ENCODE peak calls at places on chromosome 19, in nine cellular contexts. D is A549, F is ascending aorta, Y is body of pancreas, X is spleen, U is fibroblast of lung, R is mammary epithelial cell, B is tibial artery, L is heart right ventricle. M is an unnamed sample.

GRCh38 chr19:1068111-1069001 is 1.4 kb downstream of the ARHGAP45 start:
- DNase-seq in D (no peak), F (no peak), Y (peak; percentile 53), X (peak; percentile 97), U (no peak), R (no peak), B (peak; percentile 47), L (peak; percentile 61), M (no peak)

GRCh38 chr19:1000095-1000494 is at the start of gene GRIN3B:
- DNase-seq in D (peak; percentile 81), F (no peak), Y (peak; percentile 57), X (peak; percentile 91), U (no peak), R (peak; percentile 69), B (no peak), L (peak; percentile 50), M (no peak)

GRCh38 chr19:39257227-39257626 is 8.6 kb upstream of the IFNL4 start:
- DNase-seq in D (no peak), F (no peak), Y (no peak), X (peak; percentile 6), U (no peak), R (no peak), B (no peak), L (no peak), M (no peak)

GRCh38 chr19:13417054-13417453 is 89.2 kb downstream of the CACNA1A start:
- DNase-seq in D (no peak), F (no peak), Y (no peak), X (no peak), U (no peak), R (no peak), B (no peak), L (peak; percentile 34), M (no peak)

GRCh38 chr19:35260694-35261304 is 8.0 kb upstream of the USF2 start:
- DNase-seq in D (no peak), F (no peak), Y (no peak), X (peak; percentile 55), U (no peak), R (no peak), B (no peak), L (no peak), M (no peak)

GRCh38 chr19:39308531-39309304 is 11.9 kb downstream of the LRFN1 start:
- DNase-seq in D (peak; percentile 71), F (no peak), Y (no peak), X (peak; percentile 16), U (no peak), R (no peak), B (peak; percentile 0), L (no peak), M (no peak)

GRCh38 chr19:9819590-9819898 is 665 bp upstream of the FBXL12 start:
- DNase-seq in D (no peak), F (no peak), Y (no peak), X (no peak), U (no peak), R (no peak), B (no peak), L (no peak), M (no peak)

GRCh38 chr19:19751846-19752245 is 18.9 kb upstream of the ZNF14 start:
- DNase-seq in D (no peak), F (no peak), Y (no peak), X (no peak), U (no peak), R (no peak), B (no peak), L (no peak), M (no peak)

GRCh38 chr19:12669272-12670158 is 2.9 kb downstream of the WDR83 start:
- DNase-seq in D (peak; percentile 89), F (peak; percentile 40), Y (peak; percentile 82), X (peak; percentile 93), U (peak; percentile 85), R (peak; percentile 79), B (peak; percentile 77), L (peak; percentile 76), M (peak; percentile 58)

DNA sequence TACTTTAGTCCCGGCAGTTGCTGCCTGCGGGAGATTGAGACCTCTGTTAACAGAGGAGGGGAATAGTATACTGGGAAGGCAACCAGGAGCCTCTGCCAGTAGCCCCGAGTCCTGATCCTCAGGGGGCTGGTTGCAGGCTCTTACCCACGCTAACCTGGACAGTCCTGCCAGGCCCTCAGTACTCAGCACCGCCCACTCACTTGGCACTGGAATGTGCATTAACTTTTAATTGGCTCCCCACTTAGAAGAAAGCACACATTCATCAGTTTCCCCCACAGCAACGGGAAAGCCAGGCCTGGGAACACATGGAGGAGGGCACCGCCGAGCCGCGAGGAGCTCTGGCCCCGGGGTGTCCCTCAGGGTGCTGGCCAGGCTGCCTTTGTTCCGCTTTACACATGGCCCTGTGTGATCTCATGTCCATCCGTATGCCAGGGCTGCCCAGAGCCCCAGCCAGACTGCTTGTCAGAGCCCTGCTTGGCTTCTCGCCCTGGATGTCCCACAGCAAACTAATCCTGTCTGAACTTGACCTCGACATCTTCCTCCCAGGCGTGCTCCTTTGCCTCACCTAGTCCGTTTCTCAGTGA is 14.2 kb downstream of the BCKDHA start:
- DNase-seq in D (no peak), F (no peak), Y (no peak), X (no peak), U (no peak), R (peak; percentile 47), B (no peak), L (peak; percentile 64), M (peak; percentile 64)
- H3K4me1 ChIP-seq in D (peaks cover 12% of the 10 kb centered on the region), F (no peaks in the 10 kb centered on the region), Y (peaks cover 37% of the 10 kb centered on the region), X (peaks cover 64% of the 10 kb centered on the region), U (no peaks in the 10 kb centered on the region), R (peaks cover 22% of the 10 kb centered on the region), B (no peaks in the 10 kb centered on the region), L (peaks cover 22% of the 10 kb centered on the region), M (peaks cover 77% of the 10 kb centered on the region)

DNA sequence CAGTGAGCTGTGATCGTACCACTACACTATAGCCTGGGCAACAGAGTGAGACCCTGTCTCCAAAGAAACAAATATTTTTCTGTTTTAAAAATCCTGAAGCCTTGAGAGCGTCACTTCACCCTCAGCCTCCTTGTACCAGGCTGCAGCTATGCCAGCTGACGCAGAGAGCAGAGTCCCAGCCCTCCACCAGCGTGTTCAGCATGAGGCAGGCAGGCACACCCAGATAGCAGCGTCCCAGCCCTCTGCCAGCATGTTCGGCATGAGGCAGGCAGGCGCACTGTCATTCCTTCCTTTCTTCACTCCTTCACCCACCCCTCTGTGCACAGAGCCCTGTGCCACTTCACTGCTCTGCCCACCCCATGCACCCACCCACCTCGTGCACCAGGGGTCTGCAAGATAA is 43.3 kb upstream of the USE1 start:
- DNase-seq in D (no peak), F (no peak), Y (no peak), X (no peak), U (no peak), R (no peak), B (no peak), L (no peak), M (no peak)
- TF ChIP-seq CTCF in D (no peak), F (no peak), Y (no peak), X (no peak), U (no peak), R (no peak), B (no peak), L (no peak), M (no peak)

DNA sequence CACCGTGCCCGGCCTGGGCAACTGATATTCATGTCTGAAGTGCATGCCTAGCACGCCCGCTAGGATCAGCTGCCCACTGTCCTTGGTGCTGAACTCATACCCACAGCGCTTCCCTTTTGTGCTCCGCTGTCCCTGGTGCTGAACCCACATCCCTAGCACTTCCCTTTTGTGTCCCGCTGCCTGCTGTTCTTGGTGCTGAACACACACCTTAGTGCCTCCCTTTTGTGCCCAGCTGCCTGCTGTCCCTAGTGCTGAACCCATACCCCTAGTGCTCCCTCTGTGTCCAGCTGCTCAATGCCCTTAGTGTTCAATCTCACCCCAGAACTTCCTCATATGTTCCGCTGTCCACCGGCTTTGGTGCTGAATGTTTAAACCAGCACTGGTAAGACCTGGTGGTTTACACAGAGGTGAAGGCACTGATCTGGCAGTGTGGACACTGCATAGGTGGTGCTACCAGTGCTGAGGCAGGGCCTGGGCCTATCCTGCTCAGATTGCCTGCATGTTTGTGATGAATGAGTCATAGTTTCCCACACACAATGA is 26.3 kb upstream of the SIGLEC11 start:
- DNase-seq in D (peak; percentile 89), F (peak; percentile 24), Y (peak; percentile 95), X (peak; percentile 90), U (peak; percentile 92), R (peak; percentile 88), B (peak; percentile 84), L (peak; percentile 78), M (peak; percentile 56)
- H3K27ac ChIP-seq in D (no peak overlapping the region), F (no peak overlapping the region), Y (no peak overlapping the region), X (no peak overlapping the region), U (no peak overlapping the region), R (no peak overlapping the region), B (no peak overlapping the region), L (no peak overlapping the region), M (no peak overlapping the region)

GRCh38 chr19:5623397-5624153 is 692 bp downstream of the SAFB start:
- DNase-seq in D (no peak), F (no peak), Y (no peak), X (no peak), U (no peak), R (no peak), B (no peak), L (peak; percentile 25), M (no peak)

GRCh38 chr19:5621945-5622464 is 571 bp downstream of the SAFB2 start:
- DNase-seq in D (no peak), F (no peak), Y (peak; percentile 19), X (no peak), U (no peak), R (no peak), B (peak; percentile 27), L (peak; percentile 21), M (peak; percentile 45)

GRCh38 chr19:5624154-5624663 is 1.3 kb downstream of the SAFB start:
- DNase-seq in D (no peak), F (no peak), Y (peak; percentile 61), X (peak; percentile 66), U (peak; percentile 43), R (no peak), B (peak; percentile 55), L (peak; percentile 33), M (peak; percentile 47)

GRCh38 chr19:5622465-5623396 is at the start of the genes SAFB and SAFB2:
- DNase-seq in D (peak; percentile 99), F (peak; percentile 97), Y (peak; percentile 100), X (peak; percentile 100), U (peak; percentile 99), R (peak; percentile 99), B (peak; percentile 99), L (peak; percentile 100), M (peak; percentile 100)

DNA sequence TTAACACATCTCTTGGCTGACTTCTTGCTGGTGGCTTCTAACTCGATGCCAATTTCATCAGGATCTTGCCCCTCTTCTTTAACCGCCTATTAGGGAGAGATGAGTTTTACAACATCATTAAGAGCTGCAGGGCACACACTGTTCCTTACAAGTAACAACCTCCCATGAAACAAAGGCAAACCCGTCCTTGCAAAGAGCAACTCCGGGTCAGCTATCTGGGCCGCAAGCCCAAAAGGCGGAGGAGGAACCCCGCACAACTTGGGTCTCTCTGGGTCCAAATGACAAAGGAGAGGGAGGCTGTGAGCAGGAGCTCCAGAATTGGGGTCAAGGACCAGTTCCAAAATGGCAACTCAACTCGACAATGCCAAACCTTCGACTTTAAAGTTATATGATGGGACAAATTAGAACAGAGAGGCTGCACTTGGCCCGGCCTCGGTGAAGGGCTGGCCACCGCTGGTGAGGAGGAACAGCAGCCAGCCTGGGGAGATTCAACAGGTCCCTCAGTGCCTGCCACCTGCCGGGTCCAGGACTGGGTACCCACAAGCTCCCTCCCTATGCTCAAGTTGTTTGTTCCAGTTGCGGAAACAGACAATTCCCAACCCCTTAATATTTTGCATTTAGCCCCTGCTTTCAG is 1.1 kb downstream of the SAFB2 start:
- DNase-seq in D (no peak), F (no peak), Y (peak; percentile 27), X (peak; percentile 83), U (no peak), R (no peak), B (peak; percentile 31), L (no peak), M (no peak)
- H3K4me1 ChIP-seq in D (peaks cover 30% of the 10 kb centered on the region), F (peaks cover 3% of the 10 kb centered on the region), Y (peaks cover 57% of the 10 kb centered on the region), X (peaks cover 72% of the 10 kb centered on the region), U (peaks cover 7% of the 10 kb centered on the region), R (peaks cover 28% of the 10 kb centered on the region), B (no peaks in the 10 kb centered on the region), L (peaks cover 18% of the 10 kb centered on the region), M (peaks cover 61% of the 10 kb centered on the region)

M was measured in gastrocnemius medialis.